ENCODE peak calls at places on chromosomes 5 and 9, in four cellular contexts. A is H9, W is IMR-90, M is neuronal stem cell. Z is an unnamed sample.

GRCh38 chr5:74009502-74009901 is 383.5 kb downstream of the ARHGEF28 start:
- DNase-seq in M (no peak), A (no peak), W (peak; percentile 47), Z (no peak)

GRCh38 chr5:126973193-126973592 is 57.2 kb downstream of the MARCHF3 start:
- DNase-seq in A (peak; percentile 42), W (no peak), M (no peak), Z (peak; percentile 26)

GRCh38 chr9:84230355-84231136 is 110.0 kb downstream of the SLC28A3 start:
- DNase-seq in W (peak; percentile 10), A (no peak), M (no peak), Z (no peak)

GRCh38 chr9:123999668-124000067 is 11.9 kb upstream of the LHX2 start:
- DNase-seq in W (no peak), A (no peak), M (no peak), Z (no peak)

GRCh38 chr9:135324329-135324728 is 155.3 kb upstream of the PPP1R26 start:
- DNase-seq in A (no peak), W (no peak), M (no peak), Z (no peak)

GRCh38 chr5:135955525-135955924 is 742 bp upstream of the LECT2 start:
- DNase-seq in W (no peak), M (no peak), A (no peak), Z (no peak)

GRCh38 chr9:131421691-131422090 is 27.8 kb downstream of the PRRC2B start:
- DNase-seq in M (no peak), W (no peak), A (no peak), Z (no peak)

GRCh38 chr5:7218146-7218545 is 177.8 kb upstream of the ADCY2 start:
- DNase-seq in M (no peak), W (no peak), A (no peak), Z (no peak)

GRCh38 chr9:127417130-127418036 is 6.8 kb upstream of the ZNF79 start:
- DNase-seq in M (no peak), A (no peak), W (peak; percentile 78), Z (no peak)

GRCh38 chr5:30572279-30572678 is 621.2 kb upstream of the CDH6 start:
- DNase-seq in W (no peak), A (no peak), M (no peak), Z (peak; percentile 39)

GRCh38 chr5:35229076-35230042 is 928 bp downstream of the PRLR start:
- DNase-seq in W (no peak), M (peak; percentile 30), A (peak; percentile 86), Z (peak; percentile 95)

GRCh38 chr5:131570757-131571156 is 64.3 kb downstream of the RAPGEF6 start:
- DNase-seq in M (no peak), W (no peak), A (no peak), Z (no peak)

GRCh38 chr9:96302021-96302420 is at the start of gene HSD17B3:
- DNase-seq in M (no peak), A (no peak), W (peak; percentile 20), Z (no peak)

GRCh38 chr5:59187772-59188347 is 605.0 kb downstream of the RAB3C start:
- DNase-seq in M (no peak), A (no peak), W (peak; percentile 72), Z (no peak)

GRCh38 chr5:5418764-5419163 is 3.7 kb upstream of the ICE1 start:
- DNase-seq in W (no peak), M (no peak), A (no peak), Z (no peak)

GRCh38 chr5:151509231-151509630 is 61.8 kb downstream of the SLC36A1 start:
- DNase-seq in A (no peak), W (no peak), M (no peak), Z (no peak)

GRCh38 chr5:144815131-144815530 is 644.5 kb downstream of the KCTD16 start:
- DNase-seq in M (no peak), W (no peak), A (no peak), Z (no peak)

GRCh38 chr9:86783884-86784283 is 163.4 kb downstream of the GAS1 start:
- DNase-seq in W (peak; percentile 90), M (no peak), A (no peak), Z (peak; percentile 57)

GRCh38 chr9:91844170-91844569 is 105.9 kb downstream of the ROR2 start:
- DNase-seq in A (no peak), W (no peak), M (no peak), Z (no peak)

GRCh38 chr5:103657301-103657700 is 94.7 kb upstream of the NUDT12 start:
- DNase-seq in M (no peak), W (no peak), A (no peak), Z (no peak)

GRCh38 chr9:76585487-76586459 is 126.8 kb downstream of the GCNT1 start:
- DNase-seq in W (no peak), M (no peak), A (no peak), Z (no peak)

GRCh38 chr5:42337143-42337542 is 86.1 kb upstream of the GHR start:
- DNase-seq in W (no peak), A (no peak), M (no peak), Z (no peak)

GRCh38 chr5:141567513-141568117 is 51.2 kb downstream of the DIAPH1 start:
- DNase-seq in A (no peak), W (peak; percentile 17), M (no peak), Z (peak; percentile 33)

GRCh38 chr5:31204955-31205354 is 11.5 kb downstream of the CDH6 start:
- DNase-seq in M (no peak), A (no peak), W (no peak), Z (no peak)

GRCh38 chr9:19748278-19749126 is 40.3 kb downstream of the SLC24A2 start:
- DNase-seq in M (no peak), W (no peak), A (no peak), Z (peak; percentile 30)

GRCh38 chr5:144150996-144151395 is 19.5 kb downstream of the YIPF5 start:
- DNase-seq in W (peak; percentile 36), A (no peak), M (no peak), Z (peak; percentile 55)

GRCh38 chr5:53151713-53152458 is 42.3 kb upstream of the MOCS2 start:
- DNase-seq in M (no peak), W (peak; percentile 93), A (no peak), Z (peak; percentile 3)

GRCh38 chr5:91651704-91652103 is 268.6 kb upstream of the ARRDC3 start:
- DNase-seq in M (no peak), A (no peak), W (no peak), Z (no peak)

GRCh38 chr5:140181002-140181483 is 6.1 kb downstream of the CYSTM1 start:
- DNase-seq in M (no peak), W (no peak), A (no peak), Z (no peak)

GRCh38 chr5:42919600-42919999 is 107.9 kb upstream of the SELENOP start:
- DNase-seq in M (no peak), A (no peak), W (no peak), Z (no peak)

GRCh38 chr9:76215066-76215465 is 179.2 kb downstream of the RFK start:
- DNase-seq in A (no peak), W (peak; percentile 86), M (no peak), Z (peak; percentile 71)

GRCh38 chr9:93129286-93129685 is 4.8 kb downstream of the NINJ1 start:
- DNase-seq in A (peak; percentile 10), M (no peak), W (no peak), Z (no peak)

GRCh38 chr9:93128715-93129224 is 5.3 kb downstream of the NINJ1 start:
- DNase-seq in M (no peak), A (peak; percentile 17), W (no peak), Z (no peak)

GRCh38 chr9:93130861-93131481 is 3.1 kb downstream of the NINJ1 start:
- DNase-seq in W (no peak), A (no peak), M (no peak), Z (no peak)

GRCh38 chr9:93128011-93128714 is 5.9 kb downstream of the NINJ1 start:
- DNase-seq in A (peak; percentile 22), M (no peak), W (no peak), Z (no peak)

DNA sequence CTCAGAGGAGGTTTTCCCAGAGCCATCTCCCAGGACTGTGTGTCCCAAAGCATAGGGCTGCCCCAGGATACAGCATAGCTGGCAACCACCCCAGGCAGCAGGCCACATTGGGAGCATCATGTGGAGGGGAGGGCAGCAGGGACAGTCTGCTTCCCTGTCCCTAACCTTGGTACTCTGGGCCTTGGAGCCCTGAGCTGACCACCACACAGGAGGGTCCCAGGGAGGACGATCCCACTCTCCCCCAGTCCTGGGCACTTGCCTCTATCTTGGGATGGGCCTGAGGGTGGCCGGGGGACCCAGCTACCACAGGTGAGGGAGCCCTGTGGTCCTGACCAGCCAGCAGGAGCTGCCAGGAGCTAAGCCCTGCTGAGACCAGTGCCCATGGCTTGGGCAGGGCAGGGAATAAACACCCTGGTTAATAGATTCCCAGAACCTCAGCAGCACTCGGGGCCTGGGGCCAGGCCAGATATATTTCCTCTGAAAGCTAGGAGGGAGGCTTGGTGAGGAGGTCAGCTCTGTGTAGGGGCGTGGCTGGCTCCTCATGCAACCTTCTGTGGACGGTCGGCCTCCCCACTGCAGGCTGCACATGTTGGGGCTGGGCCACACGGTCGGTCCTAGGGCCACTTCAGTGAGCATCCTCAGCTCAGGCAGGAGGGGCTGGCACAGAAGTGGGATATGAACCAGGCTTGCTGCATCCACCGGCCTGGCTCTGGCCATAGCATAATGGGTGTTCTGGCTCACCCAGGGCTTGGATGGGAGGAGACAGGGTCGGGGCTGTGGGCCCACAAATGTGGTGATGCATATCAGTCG is 4.2 kb downstream of the NINJ1 start:
- DNase-seq in A (no peak), W (no peak), M (no peak), Z (no peak)
- H3K4me2 ChIP-seq in A (no peak overlapping the region), W (no peak overlapping the region), M (no peak overlapping the region), Z (no peak overlapping the region)

GRCh38 chr5:61504143-61504542 is 172.1 kb downstream of the ZSWIM6 start:
- DNase-seq in W (no peak), A (no peak), M (no peak), Z (no peak)
- H3K23ac ChIP-seq in W (no peak overlapping the region), A (no peak overlapping the region), M (no peak overlapping the region), Z (no peak overlapping the region)

GRCh38 chr5:167995844-167996400 is 295.5 kb upstream of the WWC1 start:
- DNase-seq in W (no peak), M (no peak), A (no peak), Z (no peak)
- H3K4me2 ChIP-seq in W (no peak overlapping the region), M (no peak overlapping the region), A (no peak overlapping the region), Z (no peak overlapping the region)

GRCh38 chr5:180470966-180471582 is 23.1 kb upstream of the CNOT6 start:
- DNase-seq in A (peak; percentile 74), W (peak; percentile 59), M (peak; percentile 70), Z (peak; percentile 63)
- H3K23ac ChIP-seq in A (no peak overlapping the region), W (no peak overlapping the region), M (no peak overlapping the region), Z (no peak overlapping the region)